ENCODE peak calls at places on chromosomes 6 and 20, in seven cellular contexts. M is SK-N-SH, P is H1, R is HepG2, L is HCT116, D is K562, S is GM12878. W is an unnamed sample.

GRCh38 chr6:90175627-90176538 is 120.8 kb downstream of the BACH2 start:
- DNase-seq in R (no peak), D (no peak), L (no peak), M (no peak), P (no peak), S (no peak), W (no peak)

GRCh38 chr6:154765273-154765672 is 32.1 kb downstream of the SCAF8 start:
- DNase-seq in R (no peak), P (no peak), L (no peak), S (no peak), D (no peak), M (no peak), W (no peak)

GRCh38 chr6:89081129-89081422 is 525 bp downstream of the PNRC1 start:
- DNase-seq in L (no peak), S (no peak), P (no peak), M (no peak), D (no peak), R (no peak), W (no peak)

GRCh38 chr20:31587545-31588389 is 17.3 kb upstream of the ID1 start:
- DNase-seq in P (no peak), R (no peak), M (peak), L (no peak), S (no peak), D (no peak), W (no peak)

GRCh38 chr20:2750343-2751251 is 49.8 kb downstream of the CPXM1 start:
- DNase-seq in D (peak), M (no peak), P (peak), R (peak), L (no peak), S (no peak), W (peak)

GRCh38 chr6:33314943-33315752 is 1.3 kb upstream of the TAPBP start:
- DNase-seq in R (no peak), S (no peak), D (peak), P (peak), L (no peak), M (peak), W (peak)

GRCh38 chr6:17501982-17502704 is 98.0 kb upstream of the FAM8A1 start:
- DNase-seq in P (no peak), S (no peak), M (no peak), D (no peak), R (no peak), L (no peak), W (no peak)

GRCh38 chr6:89501239-89501638 is 68.3 kb downstream of the ANKRD6 start:
- DNase-seq in P (no peak), M (no peak), D (no peak), S (no peak), R (no peak), L (no peak), W (no peak)

GRCh38 chr6:5105146-5105545 is 20.0 kb downstream of the PPP1R3G start:
- DNase-seq in P (no peak), M (no peak), D (no peak), R (no peak), L (no peak), S (no peak), W (no peak)

GRCh38 chr20:43590036-43590391 is 723 bp upstream of the IFT52 start:
- DNase-seq in M (peak), R (peak), D (peak), L (no peak), S (no peak), P (peak), W (no peak)

GRCh38 chr6:149834513-149835481 is 29.4 kb downstream of the LRP11 start:
- DNase-seq in M (peak), S (no peak), D (peak), R (peak), P (peak), L (peak), W (peak)

GRCh38 chr6:14450133-14451040 is 332.8 kb downstream of the CD83 start:
- DNase-seq in S (no peak), R (no peak), M (no peak), L (no peak), P (no peak), D (peak), W (no peak)

GRCh38 chr6:34052918-34053608 is 92.8 kb downstream of the GRM4 start:
- DNase-seq in R (no peak), L (no peak), S (no peak), P (no peak), M (no peak), D (no peak), W (no peak)

GRCh38 chr6:5084787-5085637 is at the start of gene PPP1R3G:
- DNase-seq in D (no peak), S (no peak), M (peak), L (no peak), R (no peak), P (peak), W (peak)

GRCh38 chr6:157586476-157587126 is 205.6 kb downstream of the ZDHHC14 start:
- DNase-seq in R (peak), S (no peak), P (no peak), D (no peak), M (no peak), L (no peak), W (no peak)

GRCh38 chr20:4038047-4038459 is 22.7 kb upstream of the RNF24 start:
- DNase-seq in L (no peak), M (no peak), R (no peak), P (peak), D (peak), S (peak), W (peak)

GRCh38 chr20:8394308-8394945 is 262.4 kb downstream of the PLCB1 start:
- DNase-seq in S (peak), D (no peak), L (no peak), P (no peak), R (no peak), M (no peak), W (no peak)

GRCh38 chr20:47191074-47191673 is 165.3 kb downstream of the ZMYND8 start:
- DNase-seq in R (no peak), S (no peak), P (no peak), D (no peak), M (no peak), L (no peak), W (no peak)
- TF ChIP-seq JUND in R (no peak), S (no peak), P (no peak), D (no peak), M (peak), L (no peak), W (no peak)

DNA sequence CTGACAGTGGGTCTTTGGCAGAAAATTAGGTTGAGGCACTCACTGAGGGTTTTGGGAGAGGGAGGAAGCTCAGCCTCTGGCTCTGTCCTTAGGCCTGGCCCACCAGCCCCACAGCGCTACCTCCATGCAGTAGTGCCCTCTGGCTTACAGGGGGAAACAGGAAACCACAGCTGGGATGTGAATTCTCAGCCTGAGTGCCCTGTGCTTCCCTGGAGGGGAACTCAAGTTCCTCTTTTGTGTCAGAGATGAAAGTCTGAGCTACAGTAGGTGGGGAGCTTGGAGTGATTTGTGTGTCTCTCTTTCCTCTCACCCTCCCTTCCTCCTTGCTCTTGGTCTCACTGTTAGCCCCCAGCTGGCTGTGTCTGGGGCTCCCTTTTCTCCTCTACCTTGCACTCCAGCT is 48.2 kb upstream of the BLCAP start:
- DNase-seq in L (no peak), D (no peak), R (no peak), P (no peak), S (peak), M (no peak), W (no peak)
- TF ChIP-seq JUND in L (no peak), D (no peak), R (no peak), P (no peak), S (no peak), M (no peak), W (no peak)

GRCh38 chr6:38215225-38215624 is 395.7 kb downstream of the ZFAND3 start:
- DNase-seq in R (no peak), L (no peak), P (no peak), D (no peak), M (no peak), S (no peak), W (no peak)
- TF ChIP-seq JUND in R (no peak), L (no peak), P (no peak), D (no peak), M (no peak), S (no peak), W (no peak)

GRCh38 chr6:36755435-36756348 is 58.1 kb downstream of the RAB44 start:
- DNase-seq in L (no peak), P (no peak), R (peak), M (no peak), S (peak), D (peak), W (no peak)
- TF ChIP-seq JUND in L (no peak), P (no peak), R (no peak), M (no peak), S (no peak), D (peak), W (no peak)

GRCh38 chr6:152746172-152746553 is 4.4 kb upstream of the VIP start:
- DNase-seq in M (no peak), R (peak), S (no peak), L (peak), D (no peak), P (no peak), W (no peak)

GRCh38 chr6:152745509-152746171 is 5.0 kb upstream of the VIP start:
- DNase-seq in D (no peak), L (no peak), M (no peak), R (no peak), P (no peak), S (no peak), W (no peak)

GRCh38 chr6:152749336-152749735 is 1.3 kb upstream of the VIP start:
- DNase-seq in M (peak), P (no peak), R (no peak), L (no peak), D (no peak), S (no peak), W (no peak)

GRCh38 chr6:152750694-152751093 is at the start of gene VIP:
- DNase-seq in P (peak), R (peak), S (no peak), D (peak), L (no peak), M (no peak), W (peak)

DNA sequence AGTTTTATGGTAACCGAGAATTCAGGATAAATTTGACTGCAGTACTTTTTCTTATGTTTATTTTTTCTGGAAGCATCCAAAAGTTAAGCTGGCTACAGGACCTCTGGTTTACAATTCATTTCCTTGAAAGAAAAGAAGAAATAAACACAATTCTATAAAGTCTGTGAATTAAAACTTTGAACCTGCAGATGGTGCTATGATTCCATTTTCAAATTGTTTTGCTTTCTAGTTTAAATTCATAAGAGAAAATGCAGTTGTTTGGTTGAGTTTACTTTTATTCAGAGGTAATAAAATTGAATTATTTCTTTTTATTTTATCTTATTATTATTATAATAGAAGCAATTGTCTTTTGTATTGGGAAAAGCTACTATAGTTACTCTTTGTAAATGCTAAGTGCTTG is 1.8 kb upstream of the VIP start:
- DNase-seq in P (no peak), M (no peak), R (no peak), S (no peak), D (peak), L (no peak), W (no peak)
- TF ChIP-seq JUND in P (no peak), M (no peak), R (no peak), S (no peak), D (no peak), L (no peak), W (no peak)